ENCODE peak calls at places on chromosome X, in ten cellular contexts. J, M, A, S, F, Q, U, R, Y and G are unnamed samples.

GRCh38 chrX:108090474-108091265 is 672 bp downstream of the PSMD10 start:
- DNase-seq in J (no peak), M (no peak), A (no peak), S (peak), F (no peak), Q (no peak), U (no peak), R (peak), Y (no peak), G (peak)

GRCh38 chrX:100413231-100413630 is 3.2 kb upstream of the PCDH19 start:
- DNase-seq in J (peak), M (no peak), A (peak), S (peak), F (no peak), Q (no peak), U (no peak), R (peak), Y (peak), G (peak)

GRCh38 chrX:148588649-148589310 is 88.4 kb downstream of the AFF2 start:
- DNase-seq in J (no peak), M (no peak), A (no peak), S (no peak), F (no peak), Q (no peak), U (no peak), R (peak), Y (no peak), G (no peak)

GRCh38 chrX:9940397-9940796 is 26.8 kb upstream of the CLDN34 start:
- DNase-seq in J (no peak), M (no peak), A (no peak), S (peak), F (no peak), Q (no peak), U (no peak), R (peak), Y (no peak), G (peak)

GRCh38 chrX:13518126-13518525 is 51.3 kb upstream of the EGFL6 start:
- DNase-seq in J (no peak), M (no peak), A (no peak), S (no peak), F (no peak), Q (no peak), U (no peak), R (no peak), Y (no peak), G (no peak)

GRCh38 chrX:101009086-101009485 is 39.6 kb downstream of the ARL13A start:
- DNase-seq in J (no peak), M (no peak), A (no peak), S (no peak), F (no peak), Q (no peak), U (no peak), R (no peak), Y (no peak), G (peak)

GRCh38 chrX:17679261-17679660 is 58.0 kb upstream of the SCML1 start:
- DNase-seq in J (no peak), M (no peak), A (no peak), S (no peak), F (no peak), Q (no peak), U (no peak), R (no peak), Y (no peak), G (no peak)

GRCh38 chrX:39903937-39904336 is 193.8 kb downstream of the BCOR start:
- DNase-seq in J (no peak), M (no peak), A (peak), S (no peak), F (no peak), Q (no peak), U (no peak), R (peak), Y (no peak), G (peak)

GRCh38 chrX:46884799-46885198 is 27.4 kb upstream of the JADE3 start:
- DNase-seq in J (no peak), M (no peak), A (no peak), S (no peak), F (no peak), Q (no peak), U (no peak), R (no peak), Y (no peak), G (no peak)

GRCh38 chrX:149185087-149185486 is 320.0 kb downstream of the IDS start:
- DNase-seq in J (no peak), M (no peak), A (no peak), S (no peak), F (no peak), Q (no peak), U (no peak), R (peak), Y (no peak), G (no peak)

GRCh38 chrX:19303216-19303880 is 40.4 kb upstream of the PDHA1 start:
- DNase-seq in J (no peak), M (no peak), A (no peak), S (no peak), F (no peak), Q (no peak), U (no peak), R (peak), Y (no peak), G (peak)

GRCh38 chrX:69216911-69217310 is 51.7 kb upstream of the PJA1 start:
- DNase-seq in J (no peak), M (no peak), A (no peak), S (no peak), F (no peak), Q (no peak), U (no peak), R (peak), Y (no peak), G (no peak)

GRCh38 chrX:106397788-106398538 is 213.8 kb upstream of the RADX start:
- DNase-seq in J (peak), M (no peak), A (no peak), S (peak), F (no peak), Q (no peak), U (no peak), R (no peak), Y (no peak), G (no peak)

GRCh38 chrX:9420513-9420912 is 44.3 kb upstream of the TBL1X start:
- DNase-seq in J (peak), M (no peak), A (no peak), S (no peak), F (no peak), Q (no peak), U (no peak), R (no peak), Y (no peak), G (no peak)

GRCh38 chrX:319579-320125 is 1.1 kb upstream of the GTPBP6 start:
- DNase-seq in J (no peak), M (no peak), A (peak), S (no peak), F (no peak), Q (no peak), U (no peak), R (no peak), Y (no peak), G (no peak)

GRCh38 chrX:86148594-86148993 is 343 bp downstream of the DACH2 start:
- DNase-seq in J (no peak), M (no peak), A (no peak), S (no peak), F (no peak), Q (no peak), U (no peak), R (no peak), Y (no peak), G (no peak)

GRCh38 chrX:129512409-129512808 is 10.9 kb downstream of the SMARCA1 start:
- DNase-seq in J (no peak), M (no peak), A (no peak), S (no peak), F (no peak), Q (no peak), U (no peak), R (no peak), Y (no peak), G (no peak)

GRCh38 chrX:15515931-15516330 is 15.3 kb downstream of the BMX start:
- DNase-seq in J (no peak), M (no peak), A (no peak), S (no peak), F (no peak), Q (no peak), U (no peak), R (no peak), Y (no peak), G (no peak)

GRCh38 chrX:87975365-87975764 is 457.8 kb downstream of the KLHL4 start:
- DNase-seq in J (no peak), M (no peak), A (no peak), S (no peak), F (no peak), Q (no peak), U (no peak), R (no peak), Y (no peak), G (no peak)

GRCh38 chrX:111159232-111159631 is 63.2 kb downstream of the PAK3 start:
- DNase-seq in J (no peak), M (no peak), A (no peak), S (no peak), F (no peak), Q (no peak), U (no peak), R (no peak), Y (no peak), G (no peak)

GRCh38 chrX:13721819-13722527 is 12.4 kb downstream of the TRAPPC2 start:
- DNase-seq in J (no peak), M (no peak), A (no peak), S (peak), F (no peak), Q (no peak), U (no peak), R (peak), Y (no peak), G (no peak)